ENCODE peak calls at places on chromosomes 11 and 22, in nine cellular contexts. G, A, Z, F, Y, P, V, E and K are unnamed samples.

GRCh38 chr11:91749231-91749630 is 475.4 kb upstream of the FAT3 start:
- DNase-seq in G (no peak), A (no peak), Z (no peak), F (no peak), Y (no peak), P (no peak), V (no peak), E (no peak), K (no peak)

GRCh38 chr11:64870176-64870892 is 8.1 kb downstream of the EHD1 start:
- DNase-seq in G (peak), A (no peak), Z (no peak), F (no peak), Y (no peak), P (no peak), V (no peak), E (no peak), K (no peak)

GRCh38 chr11:69831985-69832384 is 12.8 kb upstream of the FGF3 start:
- DNase-seq in G (no peak), A (no peak), Z (no peak), F (no peak), Y (no peak), P (no peak), V (no peak), E (no peak), K (no peak)

GRCh38 chr11:134610116-134610910 is 198.3 kb upstream of the B3GAT1 start:
- DNase-seq in G (no peak), A (no peak), Z (no peak), F (no peak), Y (no peak), P (no peak), V (no peak), E (no peak), K (no peak)

GRCh38 chr22:24894220-24894975 is 52.1 kb downstream of the LHFPL7 start:
- DNase-seq in G (peak), A (peak), Z (no peak), F (peak), Y (peak), P (no peak), V (no peak), E (no peak), K (no peak)

GRCh38 chr11:45045692-45046471 is 95.2 kb upstream of the TP53I11 start:
- DNase-seq in G (peak), A (peak), Z (no peak), F (no peak), Y (peak), P (no peak), V (no peak), E (no peak), K (no peak)

GRCh38 chr22:32079110-32080089 is 36.3 kb downstream of the SLC5A1 start:
- DNase-seq in G (peak), A (no peak), Z (no peak), F (no peak), Y (no peak), P (no peak), V (no peak), E (no peak), K (no peak)

GRCh38 chr11:10483584-10483983 is 28.5 kb downstream of the AMPD3 start:
- DNase-seq in G (no peak), A (no peak), Z (no peak), F (no peak), Y (no peak), P (no peak), V (no peak), E (no peak), K (no peak)

GRCh38 chr11:2519879-2520735 is 75.3 kb downstream of the KCNQ1 start:
- DNase-seq in G (no peak), A (peak), Z (no peak), F (no peak), Y (peak), P (no peak), V (no peak), E (no peak), K (no peak)

GRCh38 chr11:116558504-116559252 is 214.1 kb downstream of the BUD13 start:
- DNase-seq in G (peak), A (no peak), Z (no peak), F (no peak), Y (no peak), P (no peak), V (no peak), E (no peak), K (no peak)

GRCh38 chr11:8872017-8872416 is 39.0 kb upstream of the AKIP1 start:
- DNase-seq in G (no peak), A (no peak), Z (no peak), F (no peak), Y (no peak), P (no peak), V (no peak), E (no peak), K (no peak)

GRCh38 chr11:127451852-127452251 is 451.3 kb upstream of the KIRREL3 start:
- DNase-seq in G (no peak), A (no peak), Z (no peak), F (no peak), Y (no peak), P (no peak), V (no peak), E (no peak), K (no peak)

GRCh38 chr22:24225044-24225601 is 19.8 kb downstream of the GGT5 start:
- DNase-seq in G (no peak), A (no peak), Z (no peak), F (no peak), Y (no peak), P (no peak), V (no peak), E (no peak), K (no peak)

GRCh38 chr11:121810291-121810690 is 305.7 kb downstream of the BLID start:
- DNase-seq in G (peak), A (no peak), Z (no peak), F (no peak), Y (no peak), P (no peak), V (no peak), E (no peak), K (no peak)

GRCh38 chr11:85475637-85476517 is 151.3 kb downstream of the DLG2 start:
- DNase-seq in G (no peak), A (no peak), Z (no peak), F (no peak), Y (no peak), P (no peak), V (no peak), E (no peak), K (no peak)

GRCh38 chr11:67345949-67346819 is 7.2 kb downstream of the POLD4 start:
- DNase-seq in G (peak), A (peak), Z (no peak), F (peak), Y (no peak), P (no peak), V (no peak), E (peak), K (no peak)

GRCh38 chr11:130155106-130155505 is 4.5 kb upstream of the ST14 start:
- DNase-seq in G (no peak), A (no peak), Z (no peak), F (no peak), Y (no peak), P (no peak), V (no peak), E (peak), K (no peak)

GRCh38 chr22:40486962-40487602 is 116.7 kb downstream of the SGSM3 start:
- DNase-seq in G (no peak), A (no peak), Z (no peak), F (no peak), Y (no peak), P (no peak), V (no peak), E (no peak), K (no peak)

GRCh38 chr11:104763930-104764717 is 134.1 kb downstream of the CASP12 start:
- DNase-seq in G (no peak), A (no peak), Z (no peak), F (no peak), Y (no peak), P (no peak), V (no peak), E (peak), K (no peak)

GRCh38 chr11:17822021-17822781 is 87.6 kb downstream of the KCNC1 start:
- DNase-seq in G (peak), A (no peak), Z (no peak), F (no peak), Y (no peak), P (no peak), V (no peak), E (no peak), K (no peak)

GRCh38 chr11:20864628-20865027 is 195.2 kb downstream of the NELL1 start:
- DNase-seq in G (no peak), A (no peak), Z (no peak), F (no peak), Y (no peak), P (no peak), V (no peak), E (no peak), K (no peak)

GRCh38 chr22:49934891-49935557 is 16.6 kb downstream of the CRELD2 start:
- DNase-seq in G (peak), A (peak), Z (peak), F (peak), Y (peak), P (peak), V (no peak), E (peak), K (peak)

GRCh38 chr11:70440206-70440605 is 41.9 kb downstream of the CTTN start:
- DNase-seq in G (no peak), A (no peak), Z (no peak), F (no peak), Y (no peak), P (no peak), V (no peak), E (no peak), K (no peak)

GRCh38 chr11:8501838-8502237 is 92.2 kb downstream of the STK33 start:
- DNase-seq in G (no peak), A (no peak), Z (no peak), F (no peak), Y (no peak), P (no peak), V (no peak), E (no peak), K (no peak)

GRCh38 chr11:60078021-60078420 is 10.4 kb upstream of the MS4A2 start:
- DNase-seq in G (no peak), A (no peak), Z (no peak), F (no peak), Y (no peak), P (no peak), V (no peak), E (no peak), K (no peak)

GRCh38 chr11:63985812-63986155 is 454 bp upstream of the OTUB1 start:
- DNase-seq in G (peak), A (no peak), Z (peak), F (no peak), Y (no peak), P (peak), V (no peak), E (peak), K (peak)